ENCODE peak calls at places on chromosomes 5 and 9, in seven cellular contexts. L is endothelial cell of umbilical vein, A is IMR-90, Q is lower leg skin, U is body of pancreas, K is breast epithelium, Y is suprapubic skin. N is an unnamed sample.

GRCh38 chr5:526456-527088 is 2.3 kb upstream of the SLC9A3 start:
- DNase-seq in L (no peak), A (no peak), Q (no peak), U (no peak), K (no peak), Y (no peak), N (no peak)

GRCh38 chr9:129938291-129938979 is 103.2 kb downstream of the USP20 start:
- DNase-seq in L (peak), A (peak), Q (peak), U (no peak), K (no peak), Y (no peak), N (peak)

GRCh38 chr9:94920439-94920951 is 194.0 kb downstream of the AOPEP start:
- DNase-seq in L (no peak), A (peak), Q (peak), U (no peak), K (no peak), Y (no peak), N (no peak)

GRCh38 chr5:172646716-172647285 is 5.7 kb downstream of the NEURL1B start:
- DNase-seq in L (no peak), A (peak), Q (no peak), U (no peak), K (no peak), Y (no peak), N (no peak)

GRCh38 chr9:124505006-124505900 is 1.9 kb downstream of the NR5A1 start:
- DNase-seq in L (no peak), A (no peak), Q (no peak), U (no peak), K (no peak), Y (no peak), N (no peak)

GRCh38 chr5:150108711-150109605 is 22.6 kb upstream of the CSF1R start:
- DNase-seq in L (no peak), A (no peak), Q (peak), U (no peak), K (no peak), Y (no peak), N (no peak)

GRCh38 chr9:124257865-124258764 is at the start of gene NEK6:
- DNase-seq in L (peak), A (peak), Q (no peak), U (peak), K (no peak), Y (no peak), N (peak)

GRCh38 chr5:72018158-72018803 is 89.0 kb upstream of the MAP1B start:
- DNase-seq in L (peak), A (peak), Q (no peak), U (peak), K (no peak), Y (no peak), N (peak)

GRCh38 chr9:133004091-133005072 is 25.9 kb downstream of the GFI1B start:
- DNase-seq in L (no peak), A (no peak), Q (no peak), U (no peak), K (no peak), Y (no peak), N (peak)

GRCh38 chr9:126439402-126439765 is 112.8 kb downstream of the MVB12B start:
- DNase-seq in L (no peak), A (peak), Q (peak), U (no peak), K (no peak), Y (no peak), N (no peak)

GRCh38 chr9:76553680-76554079 is 94.7 kb downstream of the GCNT1 start:
- DNase-seq in L (no peak), A (no peak), Q (no peak), U (no peak), K (no peak), Y (no peak), N (no peak)

GRCh38 chr5:176407456-176408244 is 8.7 kb downstream of the CLTB start:
- DNase-seq in L (no peak), A (no peak), Q (peak), U (no peak), K (no peak), Y (peak), N (no peak)

GRCh38 chr5:37197340-37198050 is 51.7 kb downstream of the CPLANE1 start:
- DNase-seq in L (peak), A (peak), Q (no peak), U (no peak), K (no peak), Y (no peak), N (peak)

GRCh38 chr9:84669008-84669292 is 579 bp upstream of the NTRK2 start:
- DNase-seq in L (no peak), A (no peak), Q (no peak), U (no peak), K (no peak), Y (no peak), N (no peak)

GRCh38 chr9:99489043-99489378 is 266.9 kb downstream of the SEC61B start:
- DNase-seq in L (no peak), A (peak), Q (no peak), U (no peak), K (no peak), Y (no peak), N (no peak)

GRCh38 chr9:18208166-18209059 is 265.5 kb upstream of the ADAMTSL1 start:
- DNase-seq in L (peak), A (peak), Q (no peak), U (peak), K (no peak), Y (no peak), N (no peak)

GRCh38 chr5:81121836-81122235 is 111.3 kb upstream of the CKMT2 start:
- DNase-seq in L (no peak), A (peak), Q (no peak), U (no peak), K (no peak), Y (no peak), N (no peak)

GRCh38 chr9:1319436-1319835 is 269.3 kb downstream of the DMRT2 start:
- DNase-seq in L (no peak), A (no peak), Q (no peak), U (no peak), K (no peak), Y (no peak), N (no peak)

GRCh38 chr5:167796636-167797035 is 494.8 kb upstream of the WWC1 start:
- DNase-seq in L (no peak), A (no peak), Q (no peak), U (no peak), K (no peak), Y (no peak), N (no peak)

GRCh38 chr5:95937607-95938152 is 24.0 kb downstream of the ELL2 start:
- DNase-seq in L (no peak), A (no peak), Q (no peak), U (no peak), K (no peak), Y (no peak), N (peak)

GRCh38 chr9:92158097-92158601 is 42.9 kb upstream of the SPTLC1 start:
- DNase-seq in L (no peak), A (no peak), Q (peak), U (no peak), K (no peak), Y (no peak), N (no peak)

GRCh38 chr9:134055981-134056461 is 11.8 kb downstream of the BRD3 start:
- DNase-seq in L (no peak), A (peak), Q (peak), U (peak), K (peak), Y (peak), N (peak)

GRCh38 chr5:8685704-8686103 is 816.8 kb downstream of the MTRR start:
- DNase-seq in L (no peak), A (no peak), Q (no peak), U (no peak), K (no peak), Y (no peak), N (no peak)

GRCh38 chr5:170963521-170963920 is 101.7 kb downstream of the RANBP17 start:
- DNase-seq in L (no peak), A (no peak), Q (no peak), U (no peak), K (no peak), Y (no peak), N (no peak)

GRCh38 chr5:132001647-132002561 is 9.6 kb downstream of the ACSL6 start:
- DNase-seq in L (no peak), A (peak), Q (no peak), U (peak), K (no peak), Y (no peak), N (no peak)

GRCh38 chr9:118455781-118456180 is 751.6 kb downstream of the TLR4 start:
- DNase-seq in L (no peak), A (no peak), Q (no peak), U (no peak), K (no peak), Y (no peak), N (no peak)

DNA sequence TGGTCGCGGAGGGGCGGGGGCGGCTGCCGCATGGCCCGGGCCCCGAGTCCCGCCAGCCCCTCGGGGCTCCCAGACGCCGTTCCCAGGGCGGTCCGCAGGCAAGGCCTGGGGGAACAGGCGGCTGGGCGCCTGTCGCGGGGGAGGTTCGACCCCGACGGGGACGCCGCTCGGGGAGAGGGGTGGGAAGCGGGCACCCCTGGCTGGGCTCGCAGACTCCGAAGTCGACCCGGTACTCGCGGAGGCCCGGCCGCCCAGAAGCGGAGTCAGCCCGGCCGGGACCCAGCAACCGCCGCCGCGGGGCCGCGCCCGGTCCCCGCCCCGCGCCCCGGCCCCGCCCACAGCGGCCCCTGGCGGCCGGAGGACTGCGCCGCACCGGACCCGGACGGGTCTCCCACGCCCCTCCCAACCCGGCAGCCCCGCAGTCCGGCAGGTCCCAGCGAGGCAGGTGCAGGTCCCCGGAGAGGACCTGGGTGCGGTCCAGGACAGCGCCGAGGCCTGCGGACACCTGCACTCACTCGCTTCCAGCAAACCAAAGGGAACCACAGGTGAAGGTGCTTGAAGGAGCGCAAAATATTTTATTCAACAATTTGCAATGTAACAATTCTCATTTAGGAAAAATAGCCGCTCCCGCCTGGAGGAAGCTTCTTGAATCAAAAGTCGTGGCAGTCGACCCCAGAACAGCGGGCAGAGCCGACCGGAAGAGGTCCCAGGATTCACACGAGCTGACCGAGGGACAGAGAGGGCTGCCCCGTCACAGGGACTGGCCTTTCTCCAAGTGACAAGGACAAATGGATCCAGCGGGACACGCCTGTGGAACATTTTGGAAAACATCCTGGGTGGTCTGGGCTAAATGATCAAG is at the start of gene INPP5E:
- DNase-seq in L (peak), A (peak), Q (peak), U (peak), K (peak), Y (no peak), N (peak)
- TF ChIP-seq POLR2A in L (peak), A (peak), Q (no peak), U (peak), K (no peak), Y (no peak), N (peak)

DNA sequence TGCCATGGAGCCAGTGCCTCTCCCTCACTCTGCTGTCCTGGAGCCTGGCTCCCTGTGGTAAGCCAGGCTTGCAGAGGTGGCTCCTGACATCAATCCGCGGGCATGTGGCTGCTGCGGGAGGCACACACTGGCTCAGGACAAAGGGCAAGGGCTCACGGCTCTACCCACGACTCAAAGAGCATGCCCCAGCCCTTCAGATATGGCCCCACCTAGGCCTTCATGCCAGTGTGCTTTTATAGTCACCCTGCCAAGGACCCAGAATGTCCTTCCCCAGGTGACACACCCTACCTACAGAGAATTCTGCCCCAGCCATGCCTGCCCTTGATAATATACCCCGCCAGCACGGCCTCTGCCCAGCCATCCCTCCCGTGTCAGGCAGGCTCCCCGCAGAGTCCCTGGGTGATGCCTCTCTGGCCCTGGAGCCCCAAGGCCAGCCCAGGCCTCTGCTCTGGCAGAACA is 1.6 kb downstream of the MGAT4B start:
- DNase-seq in L (no peak), A (no peak), Q (peak), U (no peak), K (no peak), Y (no peak), N (no peak)
- TF ChIP-seq POLR2A in L (no peak), A (no peak), Q (no peak), U (peak), K (no peak), Y (no peak), N (peak)

GRCh38 chr5:134969166-134969565 is 1.5 kb downstream of the CATSPER3 start:
- DNase-seq in L (no peak), A (no peak), Q (no peak), U (no peak), K (no peak), Y (no peak), N (no peak)

GRCh38 chr5:134967607-134968006 is at the start of gene CATSPER3:
- DNase-seq in L (no peak), A (no peak), Q (no peak), U (no peak), K (no peak), Y (no peak), N (no peak)

GRCh38 chr5:134964359-134965270 is 3.1 kb upstream of the CATSPER3 start:
- DNase-seq in L (no peak), A (no peak), Q (no peak), U (no peak), K (no peak), Y (no peak), N (no peak)

GRCh38 chr5:134968055-134968454 is 348 bp downstream of the CATSPER3 start:
- DNase-seq in L (no peak), A (no peak), Q (no peak), U (no peak), K (no peak), Y (no peak), N (no peak)

DNA sequence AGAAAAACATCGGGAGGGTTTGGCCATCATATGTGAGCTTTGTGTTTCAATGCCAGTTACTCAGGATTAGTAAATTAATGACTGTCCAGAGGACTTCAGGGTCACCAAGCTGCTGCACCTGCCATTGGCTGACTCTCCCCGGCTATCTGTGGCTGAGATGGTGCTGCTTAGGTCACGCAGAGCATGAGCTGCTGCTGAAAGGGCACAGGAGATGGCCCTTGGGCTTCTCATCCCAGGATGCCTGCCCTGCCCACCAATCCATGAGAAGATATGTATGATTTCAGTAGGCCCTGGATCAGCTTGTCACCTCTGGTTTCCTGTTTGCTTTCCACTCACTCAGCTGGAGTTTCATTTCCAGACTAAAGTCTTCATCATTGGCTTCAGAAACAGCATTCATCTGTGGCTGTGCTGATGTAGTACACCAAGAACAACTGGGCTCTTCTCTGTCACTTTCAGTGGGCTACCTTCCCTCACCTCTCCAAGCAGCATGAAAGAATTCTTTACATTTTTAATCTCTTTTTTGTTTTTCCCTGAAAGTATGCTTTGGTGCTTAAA is 2.4 kb upstream of the CATSPER3 start:
- DNase-seq in L (no peak), A (no peak), Q (no peak), U (no peak), K (no peak), Y (no peak), N (no peak)
- TF ChIP-seq POLR2A in L (no peak), A (no peak), Q (no peak), U (no peak), K (no peak), Y (no peak), N (no peak)

GRCh38 chr5:180494510-180495181 is 467 bp downstream of the CNOT6 start:
- DNase-seq in L (peak), A (no peak), Q (peak), U (peak), K (peak), Y (peak), N (peak)

GRCh38 chr5:180495991-180496741 is 2.0 kb downstream of the CNOT6 start:
- DNase-seq in L (no peak), A (no peak), Q (peak), U (no peak), K (no peak), Y (peak), N (no peak)

GRCh38 chr5:180492226-180492903 is 1.8 kb upstream of the CNOT6 start:
- DNase-seq in L (no peak), A (no peak), Q (peak), U (no peak), K (peak), Y (peak), N (no peak)

GRCh38 chr5:180495292-180495691 is 1.1 kb downstream of the CNOT6 start:
- DNase-seq in L (no peak), A (no peak), Q (peak), U (no peak), K (no peak), Y (no peak), N (peak)

DNA sequence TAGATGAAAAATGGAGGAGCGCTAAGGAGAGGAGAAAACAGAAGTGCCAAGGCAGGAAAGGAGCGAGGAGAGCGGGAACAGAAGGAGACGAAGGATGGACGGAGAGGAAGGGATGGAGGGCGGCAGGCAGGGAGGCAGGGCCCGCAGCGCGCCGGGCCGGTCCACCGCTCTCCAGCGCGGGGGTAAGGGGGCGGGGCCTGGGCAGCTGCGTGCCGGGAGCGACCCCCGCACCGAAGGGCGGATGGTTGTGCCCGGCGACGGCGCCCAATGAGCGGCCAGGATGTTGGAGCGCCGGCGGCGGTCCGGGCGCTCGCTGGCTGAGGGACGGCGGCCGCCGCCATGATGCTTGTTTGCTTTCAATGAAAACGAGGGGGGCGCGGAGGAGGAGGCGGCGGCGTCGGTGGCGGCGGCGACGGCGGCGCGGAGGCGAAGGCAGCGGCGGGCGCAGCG is at the start of gene CNOT6:
- DNase-seq in L (peak), A (peak), Q (peak), U (peak), K (peak), Y (peak), N (peak)
- TF ChIP-seq POLR2A in L (no peak), A (peak), Q (no peak), U (no peak), K (no peak), Y (no peak), N (peak)

GRCh38 chr5:151703227-151703626 is 16.5 kb upstream of the SPARC start:
- DNase-seq in L (no peak), A (no peak), Q (no peak), U (no peak), K (no peak), Y (no peak), N (no peak)
- TF ChIP-seq POLR2A in L (no peak), A (no peak), Q (no peak), U (no peak), K (no peak), Y (no peak), N (no peak)

N was measured in erythroblast.